ENCODE peak calls at places on chromosomes 12 and 14, in nine cellular contexts. H, E, W, J, A, C, K, O and V are unnamed samples.
A peak's percentile ranks its signal among the peaks of the same experiment; 100 is the strongest.

GRCh38 chr14:33932526-33933292 is 18.2 kb downstream of the EGLN3 start:
- DNase-seq in H (no peak), E (no peak), W (no peak), J (peak; percentile 39), A (no peak), C (no peak), K (no peak), O (no peak), V (no peak)

GRCh38 chr12:111444314-111444705 is 38.6 kb downstream of the SH2B3 start:
- DNase-seq in H (no peak), E (no peak), W (peak; percentile 50), J (no peak), A (no peak), C (peak; percentile 30), K (no peak), O (no peak), V (no peak)

GRCh38 chr12:46839964-46840363 is 14.2 kb upstream of the SLC38A4 start:
- DNase-seq in H (no peak), E (no peak), W (no peak), J (no peak), A (no peak), C (no peak), K (no peak), O (no peak), V (no peak)

GRCh38 chr14:101068293-101068957 is 164.9 kb upstream of the RTL1 start:
- DNase-seq in H (no peak), E (no peak), W (no peak), J (no peak), A (no peak), C (no peak), K (no peak), O (peak; percentile 61), V (peak; percentile 15)

GRCh38 chr12:124856842-124857178 is 6.9 kb downstream of the SCARB1 start:
- DNase-seq in H (no peak), E (no peak), W (no peak), J (no peak), A (no peak), C (no peak), K (no peak), O (peak; percentile 67), V (no peak)

GRCh38 chr14:61710853-61711817 is 15.8 kb downstream of the HIF1A start:
- DNase-seq in H (no peak), E (no peak), W (no peak), J (no peak), A (no peak), C (no peak), K (no peak), O (no peak), V (no peak)

GRCh38 chr12:132178801-132179401 is 34.6 kb downstream of the NOC4L start:
- DNase-seq in H (peak; percentile 48), E (peak; percentile 30), W (no peak), J (no peak), A (no peak), C (no peak), K (no peak), O (peak; percentile 72), V (no peak)

GRCh38 chr12:48072266-48072665 is 33.6 kb downstream of the SENP1 start:
- DNase-seq in H (no peak), E (no peak), W (no peak), J (no peak), A (no peak), C (no peak), K (no peak), O (no peak), V (no peak)

GRCh38 chr12:121637231-121637914 is 11.0 kb downstream of the ORAI1 start:
- DNase-seq in H (peak; percentile 31), E (no peak), W (peak; percentile 17), J (no peak), A (no peak), C (no peak), K (no peak), O (peak; percentile 86), V (peak; percentile 73)

GRCh38 chr12:68303850-68304249 is 28.3 kb downstream of the MDM1 start:
- DNase-seq in H (no peak), E (no peak), W (no peak), J (peak; percentile 63), A (no peak), C (peak; percentile 30), K (no peak), O (no peak), V (no peak)

GRCh38 chr14:80434574-80435321 is 223.4 kb upstream of the DIO2 start:
- DNase-seq in H (no peak), E (no peak), W (no peak), J (no peak), A (no peak), C (no peak), K (no peak), O (no peak), V (no peak)

GRCh38 chr12:42442888-42443287 is 116.9 kb downstream of the PPHLN1 start:
- DNase-seq in H (no peak), E (no peak), W (no peak), J (no peak), A (no peak), C (no peak), K (no peak), O (no peak), V (no peak)

GRCh38 chr12:110371408-110372055 is 32.0 kb downstream of the ANAPC7 start:
- DNase-seq in H (no peak), E (no peak), W (no peak), J (no peak), A (no peak), C (no peak), K (no peak), O (peak; percentile 88), V (no peak)